ENCODE peak calls at places on chromosomes 4 and X, in five cellular contexts. O is GM23248, I is mammary epithelial cell, A is MM.1S, G is body of pancreas. T is an unnamed sample.
A peak's percentile ranks its signal among the peaks of the same experiment; 100 is the strongest.

GRCh38 chr4:95758001-95758400 is 81.9 kb upstream of the PDHA2 start:
- DNase-seq in A (no peak), O (no peak), I (no peak), G (no peak), T (no peak)

GRCh38 chrX:107562482-107562881 is 65.8 kb upstream of the PRPS1 start:
- DNase-seq in O (peak; percentile 81), G (no peak), A (no peak), I (peak; percentile 31), T (no peak)

GRCh38 chr4:16897991-16898827 is at the start of gene LDB2:
- DNase-seq in G (peak; percentile 26), O (peak; percentile 83), A (no peak), I (no peak), T (peak; percentile 72)

GRCh38 chr4:153233761-153234371 is 29.6 kb downstream of the TRIM2 start:
- DNase-seq in O (peak; percentile 95), I (peak; percentile 92), A (no peak), G (no peak), T (no peak)

GRCh38 chrX:30620980-30621716 is 32.1 kb upstream of the GK start:
- DNase-seq in G (no peak), I (peak; percentile 76), A (no peak), O (peak; percentile 88), T (no peak)

GRCh38 chrX:2500091-2500680 is 590 bp downstream of the DHRSX start:
- DNase-seq in G (no peak), A (peak; percentile 7), O (peak; percentile 89), I (peak; percentile 52), T (no peak)

GRCh38 chr4:16865897-16866283 is 32.6 kb downstream of the LDB2 start:
- DNase-seq in A (no peak), O (no peak), I (no peak), G (no peak), T (no peak)

GRCh38 chr4:42397635-42398447 is 553 bp downstream of the SHISA3 start:
- DNase-seq in A (peak; percentile 25), O (peak; percentile 36), G (peak; percentile 26), I (peak; percentile 25), T (peak; percentile 67)

GRCh38 chrX:134603806-134604700 is 54.2 kb downstream of the PLAC1 start:
- DNase-seq in G (no peak), A (no peak), I (peak; percentile 74), O (peak; percentile 85), T (no peak)

GRCh38 chr4:169079942-169080827 is 70.1 kb upstream of the CBR4 start:
- DNase-seq in I (peak; percentile 25), A (no peak), G (no peak), O (peak; percentile 46), T (no peak)

GRCh38 chr4:24856586-24856985 is 56.3 kb downstream of the CCDC149 start:
- DNase-seq in O (peak; percentile 29), I (no peak), A (peak; percentile 47), G (no peak), T (no peak)

GRCh38 chr4:89829470-89830138 is 7.4 kb downstream of the SNCA start:
- DNase-seq in O (no peak), I (peak; percentile 86), G (no peak), A (peak; percentile 94), T (no peak)

GRCh38 chr4:139734875-139735380 is 69.3 kb downstream of the MGST2 start:
- DNase-seq in G (peak; percentile 92), I (peak; percentile 64), A (peak; percentile 62), O (peak; percentile 87), T (no peak)

GRCh38 chr4:66943117-66943516 is 602.2 kb downstream of the CENPC start:
- DNase-seq in O (no peak), A (peak; percentile 93), I (no peak), G (no peak), T (no peak)

GRCh38 chr4:7854697-7855370 is 84.8 kb downstream of the AFAP1 start:
- DNase-seq in I (peak; percentile 35), O (no peak), G (no peak), A (no peak), T (no peak)

GRCh38 chrX:55754861-55755294 is 37.3 kb downstream of the RRAGB start:
- DNase-seq in G (no peak), O (no peak), A (peak; percentile 8), I (no peak), T (no peak)

GRCh38 chr4:141789716-141790115 is 153.3 kb downstream of the IL15 start:
- DNase-seq in O (no peak), I (no peak), G (no peak), A (no peak), T (no peak)
- H3K4me1 ChIP-seq in O (peaks cover 12% of the 10 kb centered on the region), I (no peaks in the 10 kb centered on the region), G (no peaks in the 10 kb centered on the region), A (no peaks in the 10 kb centered on the region), T (no peaks in the 10 kb centered on the region)

GRCh38 chr4:78659264-78659663 is 107.7 kb downstream of the ANXA3 start:
- DNase-seq in O (no peak), A (no peak), I (no peak), G (no peak), T (no peak)
- H3K4me1 ChIP-seq in O (peaks cover 64% of the 10 kb centered on the region), A (peaks cover 34% of the 10 kb centered on the region), I (peaks cover 3% of the 10 kb centered on the region), G (peaks cover 9% of the 10 kb centered on the region), T (no peaks in the 10 kb centered on the region)

DNA sequence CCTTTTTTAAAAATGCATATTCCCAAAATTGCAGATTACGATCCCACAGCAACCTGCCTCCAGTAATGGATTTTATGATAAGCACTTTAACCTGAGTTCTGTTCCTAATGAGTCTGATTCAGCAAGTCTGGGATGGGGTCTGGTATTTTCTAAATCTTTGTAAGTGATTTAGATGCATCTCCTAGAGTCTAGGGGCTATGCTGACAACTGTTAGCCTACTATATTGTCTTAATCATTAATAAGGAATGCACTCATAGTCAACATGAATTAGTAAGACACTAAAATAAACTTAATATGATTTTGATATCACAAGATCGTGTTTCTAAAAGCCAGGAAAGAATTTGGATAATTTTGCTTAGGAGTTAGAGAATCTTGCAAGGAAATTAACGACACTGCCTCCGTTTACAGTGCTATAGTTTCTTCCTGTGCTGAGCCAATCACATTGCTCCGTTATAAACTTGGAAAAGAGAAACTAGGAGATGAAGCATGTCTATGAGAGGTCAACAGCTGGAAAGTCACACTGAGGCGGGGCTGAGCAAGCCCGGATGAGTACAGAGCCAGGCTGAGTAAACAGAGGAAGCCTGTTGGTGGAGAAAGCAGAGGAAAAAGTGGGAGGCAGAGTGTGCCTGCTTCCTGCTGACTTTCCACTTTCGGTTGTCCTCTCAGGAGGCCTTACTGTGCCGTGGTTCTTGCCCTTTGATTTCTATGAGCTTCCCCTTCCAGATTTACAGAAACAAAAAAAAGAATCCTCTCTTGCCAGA is 5.4 kb downstream of the SCARB2 start:
- DNase-seq in O (peak; percentile 95), G (peak; percentile 75), I (peak; percentile 85), A (no peak), T (no peak)
- H3K4me1 ChIP-seq in O (peaks cover 63% of the 10 kb centered on the region), G (peaks cover 92% of the 10 kb centered on the region), I (peaks cover 36% of the 10 kb centered on the region), A (peaks cover 62% of the 10 kb centered on the region), T (peaks cover 14% of the 10 kb centered on the region)

GRCh38 chr4:122830392-122831095 is 3.9 kb downstream of the FGF2 start:
- DNase-seq in I (no peak), O (peak; percentile 41), A (no peak), G (no peak), T (no peak)
- H3K4me1 ChIP-seq in I (peaks cover 32% of the 10 kb centered on the region), O (peaks cover 63% of the 10 kb centered on the region), A (peaks cover 8% of the 10 kb centered on the region), G (peaks cover 16% of the 10 kb centered on the region), T (peaks cover 35% of the 10 kb centered on the region)

GRCh38 chr4:1296324-1297022 is 6.8 kb downstream of the MAEA start:
- DNase-seq in A (no peak), G (no peak), I (peak; percentile 60), O (no peak), T (no peak)

GRCh38 chr4:1298461-1298860 is 8.8 kb downstream of the MAEA start:
- DNase-seq in O (no peak), A (no peak), I (no peak), G (no peak), T (no peak)

GRCh38 chr4:1297456-1298325 is 8.0 kb downstream of the MAEA start:
- DNase-seq in A (no peak), O (no peak), G (no peak), I (no peak), T (no peak)

GRCh38 chr4:1295405-1296055 is 5.8 kb downstream of the MAEA start:
- DNase-seq in G (no peak), A (no peak), I (no peak), O (no peak), T (no peak)

GRCh38 chr4:1297023-1297395 is 7.3 kb downstream of the MAEA start:
- DNase-seq in A (no peak), G (no peak), O (no peak), I (no peak), T (no peak)
- H3K4me1 ChIP-seq in A (no peaks in the 10 kb centered on the region), G (peaks cover 46% of the 10 kb centered on the region), O (peaks cover 2% of the 10 kb centered on the region), I (peaks cover 65% of the 10 kb centered on the region), T (peaks cover under 1% of the 10 kb centered on the region)